ENCODE peak calls at places on chromosomes 1 and 21, in four cellular contexts. E is A549, B is NCI-H2029 treated with DMSO at 0.1 percent for 48 hours, H is tibial artery. D is an unnamed sample.

GRCh38 chr1:196317535-196318522 is 290.4 kb downstream of the KCNT2 start:
- DNase-seq in E (peak), B (peak), H (no peak), D (no peak)

GRCh38 chr1:162265983-162266382 is 110.7 kb downstream of the SPATA46 start:
- DNase-seq in E (no peak), B (no peak), H (no peak), D (no peak)

GRCh38 chr1:229905031-229905545 is 161.9 kb upstream of the GALNT2 start:
- DNase-seq in E (no peak), B (no peak), H (no peak), D (no peak)

GRCh38 chr1:110348050-110348449 is 8.9 kb downstream of the RBM15 start:
- DNase-seq in E (no peak), B (no peak), H (no peak), D (no peak)

GRCh38 chr1:200038645-200038986 is 11.1 kb downstream of the NR5A2 start:
- DNase-seq in E (no peak), B (no peak), H (no peak), D (no peak)

GRCh38 chr1:41682845-41683630 is 198.6 kb upstream of the EDN2 start:
- DNase-seq in E (no peak), B (no peak), H (no peak), D (no peak)

GRCh38 chr1:32702599-32703478 is at the start of gene SYNC:
- DNase-seq in E (peak), B (no peak), H (peak), D (peak)

GRCh38 chr1:233679030-233679429 is 65.1 kb downstream of the KCNK1 start:
- DNase-seq in E (no peak), B (peak), H (no peak), D (no peak)

GRCh38 chr1:85333186-85333585 is 56.8 kb upstream of the BCL10 start:
- DNase-seq in E (no peak), B (no peak), H (no peak), D (no peak)

GRCh38 chr1:87790756-87791155 is 462.1 kb downstream of the LMO4 start:
- DNase-seq in E (no peak), B (no peak), H (no peak), D (no peak)

GRCh38 chr21:34105947-34106541 is 32.7 kb downstream of the MRPS6 start:
- DNase-seq in E (no peak), B (no peak), H (no peak), D (no peak)

GRCh38 chr1:44631647-44632510 is 42.4 kb downstream of the TMEM53 start:
- DNase-seq in E (peak), B (peak), H (peak), D (peak)

GRCh38 chr1:188027613-188028012 is 1198.9 kb downstream of the PLA2G4A start:
- DNase-seq in E (peak), B (no peak), H (no peak), D (no peak)

GRCh38 chr1:44812822-44813543 is 4.7 kb downstream of the BTBD19 start:
- DNase-seq in E (no peak), B (no peak), H (peak), D (peak)

GRCh38 chr1:222124602-222125001 is 382.7 kb upstream of the DUSP10 start:
- DNase-seq in E (no peak), B (no peak), H (no peak), D (no peak)

GRCh38 chr1:234544094-234544579 is 65.2 kb upstream of the TARBP1 start:
- DNase-seq in E (peak), B (peak), H (peak), D (peak)

GRCh38 chr1:167802235-167802634 is 80.5 kb downstream of the MPZL1 start:
- DNase-seq in E (no peak), B (no peak), H (no peak), D (no peak)

GRCh38 chr1:110106013-110106941 is 6.0 kb upstream of the UBL4B start:
- DNase-seq in E (peak), B (peak), H (peak), D (no peak)

GRCh38 chr1:169526120-169526832 is 40.5 kb upstream of the SLC19A2 start:
- DNase-seq in E (no peak), B (no peak), H (no peak), D (no peak)

GRCh38 chr1:169885207-169885606 is 8.5 kb downstream of the SCYL3 start:
- DNase-seq in E (no peak), B (no peak), H (no peak), D (no peak)

GRCh38 chr21:43585924-43586411 is 73.3 kb downstream of the HSF2BP start:
- DNase-seq in E (peak), B (peak), H (peak), D (no peak)

GRCh38 chr1:45522324-45523104 is 830 bp upstream of the PRDX1 start:
- DNase-seq in E (peak), B (no peak), H (no peak), D (no peak)

GRCh38 chr1:96364576-96364975 is 357.0 kb upstream of the PTBP2 start:
- DNase-seq in E (no peak), B (no peak), H (no peak), D (no peak)

GRCh38 chr1:24828887-24829192 is 83.6 kb downstream of the CLIC4 start:
- DNase-seq in E (no peak), B (no peak), H (no peak), D (no peak)

GRCh38 chr1:75366595-75366994 is 232.4 kb downstream of the LHX8 start:
- DNase-seq in E (no peak), B (no peak), H (no peak), D (no peak)

GRCh38 chr1:115461526-115461925 is 123.5 kb upstream of the NGF start:
- DNase-seq in E (peak), B (no peak), H (no peak), D (no peak)

GRCh38 chr1:47720100-47720499 is 277.1 kb downstream of the TRABD2B start:
- DNase-seq in E (no peak), B (no peak), H (no peak), D (no peak)

GRCh38 chr1:185463011-185463410 is 146.0 kb upstream of the IVNS1ABP start:
- DNase-seq in E (no peak), B (no peak), H (no peak), D (no peak)

GRCh38 chr1:235330918-235331285 is 2.5 kb downstream of the GGPS1 start:
- DNase-seq in E (no peak), B (no peak), H (no peak), D (no peak)

GRCh38 chr1:168786476-168787330 is 57.7 kb upstream of the DPT start:
- DNase-seq in E (no peak), B (no peak), H (no peak), D (no peak)

GRCh38 chr1:53902235-53902920 is 8.4 kb downstream of the DIO1 start:
- DNase-seq in E (no peak), B (peak), H (no peak), D (no peak)